ENCODE peak calls at places on chromosomes 12 and 14, in ten cellular contexts. R, P, D, B, A, W, H, X, J and Z are unnamed samples. For H3K9me3 and H3K4me1, the result is how much of the 10 kb centered on the place peaks cover.

GRCh38 chr14:67170706-67171105 is 18.5 kb upstream of the GARIN2 start:
- DNase-seq in R (no peak), P (no peak), D (no peak), B (peak), A (no peak), W (no peak), H (no peak), X (no peak), J (no peak), Z (no peak)

GRCh38 chr12:6919588-6919987 is 5.2 kb downstream of the ENO2 start:
- DNase-seq in R (no peak), P (no peak), D (no peak), B (no peak), A (no peak), W (no peak), H (no peak), X (peak), J (no peak), Z (no peak)

GRCh38 chr12:120939523-120939922 is 35.4 kb upstream of the SPPL3 start:
- DNase-seq in R (no peak), P (no peak), D (peak), B (no peak), A (no peak), W (no peak), H (no peak), X (no peak), J (no peak), Z (no peak)

GRCh38 chr14:35470775-35471174 is 63.2 kb upstream of the INSM2 start:
- DNase-seq in R (no peak), P (no peak), D (no peak), B (no peak), A (no peak), W (no peak), H (no peak), X (no peak), J (no peak), Z (peak)

GRCh38 chr12:19836056-19836455 is 396.8 kb downstream of the AEBP2 start:
- DNase-seq in R (no peak), P (no peak), D (no peak), B (no peak), A (no peak), W (no peak), H (no peak), X (no peak), J (no peak), Z (no peak)

GRCh38 chr12:108021129-108021528 is 108.0 kb upstream of the WSCD2 start:
- DNase-seq in R (no peak), P (no peak), D (no peak), B (no peak), A (no peak), W (no peak), H (no peak), X (no peak), J (no peak), Z (no peak)

GRCh38 chr12:123363743-123364531 is 710 bp downstream of the SBNO1 start:
- DNase-seq in R (peak), P (peak), D (peak), B (peak), A (peak), W (peak), H (peak), X (peak), J (peak), Z (peak)

GRCh38 chr14:37623971-37624370 is 28.5 kb downstream of the TTC6 start:
- DNase-seq in R (no peak), P (no peak), D (no peak), B (no peak), A (no peak), W (no peak), H (no peak), X (no peak), J (no peak), Z (no peak)

GRCh38 chr12:83709899-83710298 is 1023.2 kb downstream of the TMTC2 start:
- DNase-seq in R (no peak), P (no peak), D (no peak), B (no peak), A (no peak), W (no peak), H (no peak), X (no peak), J (no peak), Z (no peak)

GRCh38 chr12:133130808-133131128 is 341 bp downstream of the ZNF10 start:
- DNase-seq in R (no peak), P (no peak), D (peak), B (no peak), A (peak), W (peak), H (no peak), X (peak), J (peak), Z (peak)
- H3K9me3 ChIP-seq in R (half or more), P (under half), D (half or more), B (half or more), A (under half), W (under half), H (half or more), X (half or more), J (under half), Z (under half)

DNA sequence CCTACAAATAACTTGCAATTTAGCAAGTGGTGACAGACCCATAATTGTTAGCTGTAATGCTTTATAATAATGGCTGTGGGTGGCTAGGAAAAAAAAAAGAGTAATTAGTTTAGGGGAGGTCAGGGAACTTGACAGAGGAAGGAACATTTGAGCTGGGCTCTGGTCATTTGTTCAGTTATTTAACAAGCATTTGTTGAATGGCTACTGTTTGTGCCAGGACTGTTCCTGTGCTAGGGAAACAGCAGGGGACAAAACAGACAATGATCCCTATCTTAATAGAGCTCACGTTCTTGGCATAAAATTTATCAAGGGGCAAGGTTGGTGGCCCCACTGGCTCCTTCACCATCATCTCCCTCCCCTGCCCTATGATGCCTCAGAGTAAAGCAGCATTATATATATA is 18.5 kb downstream of the CHST11 start:
- DNase-seq in R (no peak), P (no peak), D (no peak), B (no peak), A (no peak), W (no peak), H (no peak), X (no peak), J (no peak), Z (no peak)
- H3K4me1 ChIP-seq in R (under half), P (under half), D (under half), B (half or more), A (under half), W (half or more), H (under half), X (half or more), J (under half), Z (under half)

GRCh38 chr12:109462868-109463692 is 14.0 kb downstream of the KCTD10 start:
- DNase-seq in R (no peak), P (peak), D (peak), B (peak), A (peak), W (no peak), H (peak), X (peak), J (peak), Z (peak)
- H3K4me3 ChIP-seq in R (no peak), P (no peak), D (peak), B (no peak), A (peak), W (no peak), H (no peak), X (no peak), J (no peak), Z (no peak)

DNA sequence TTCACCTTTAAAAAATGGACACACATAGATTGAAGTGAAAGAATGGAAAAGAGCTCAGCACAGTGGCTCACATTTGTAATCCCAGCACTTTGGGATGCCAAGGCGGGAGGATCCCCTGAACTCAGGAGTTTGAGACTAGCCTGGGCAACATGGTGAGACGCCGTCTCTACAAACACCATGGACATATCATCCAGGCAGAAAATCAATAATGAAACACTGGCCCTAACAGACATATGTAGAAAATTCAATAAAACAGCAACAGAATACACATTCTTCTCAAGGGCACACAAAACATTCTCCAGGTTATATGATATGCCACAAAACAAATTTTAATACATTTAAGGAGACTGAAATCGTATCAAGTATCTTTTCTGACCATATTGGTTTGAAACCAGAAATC is 7.4 kb downstream of the WASHC3 start:
- DNase-seq in R (no peak), P (no peak), D (no peak), B (no peak), A (no peak), W (no peak), H (no peak), X (no peak), J (no peak), Z (no peak)
- H3K9me3 ChIP-seq in R (under half), P (under half), D (under half), B (under half), A (under half), W (under half), H (under half), X (under half), J (under half), Z (under half)

GRCh38 chr12:57242691-57243454 is 8.1 kb downstream of the STAC3 start:
- DNase-seq in R (peak), P (peak), D (no peak), B (peak), A (peak), W (peak), H (peak), X (peak), J (peak), Z (peak)

GRCh38 chr12:57242329-57242690 is 8.7 kb downstream of the STAC3 start:
- DNase-seq in R (no peak), P (peak), D (peak), B (peak), A (peak), W (no peak), H (no peak), X (peak), J (no peak), Z (no peak)

GRCh38 chr12:57240069-57240921 is 10.7 kb downstream of the STAC3 start:
- DNase-seq in R (no peak), P (peak), D (peak), B (peak), A (no peak), W (peak), H (no peak), X (peak), J (peak), Z (peak)

GRCh38 chr12:57240926-57241555 is 9.9 kb downstream of the STAC3 start:
- DNase-seq in R (no peak), P (no peak), D (no peak), B (no peak), A (no peak), W (no peak), H (no peak), X (peak), J (no peak), Z (peak)

DNA sequence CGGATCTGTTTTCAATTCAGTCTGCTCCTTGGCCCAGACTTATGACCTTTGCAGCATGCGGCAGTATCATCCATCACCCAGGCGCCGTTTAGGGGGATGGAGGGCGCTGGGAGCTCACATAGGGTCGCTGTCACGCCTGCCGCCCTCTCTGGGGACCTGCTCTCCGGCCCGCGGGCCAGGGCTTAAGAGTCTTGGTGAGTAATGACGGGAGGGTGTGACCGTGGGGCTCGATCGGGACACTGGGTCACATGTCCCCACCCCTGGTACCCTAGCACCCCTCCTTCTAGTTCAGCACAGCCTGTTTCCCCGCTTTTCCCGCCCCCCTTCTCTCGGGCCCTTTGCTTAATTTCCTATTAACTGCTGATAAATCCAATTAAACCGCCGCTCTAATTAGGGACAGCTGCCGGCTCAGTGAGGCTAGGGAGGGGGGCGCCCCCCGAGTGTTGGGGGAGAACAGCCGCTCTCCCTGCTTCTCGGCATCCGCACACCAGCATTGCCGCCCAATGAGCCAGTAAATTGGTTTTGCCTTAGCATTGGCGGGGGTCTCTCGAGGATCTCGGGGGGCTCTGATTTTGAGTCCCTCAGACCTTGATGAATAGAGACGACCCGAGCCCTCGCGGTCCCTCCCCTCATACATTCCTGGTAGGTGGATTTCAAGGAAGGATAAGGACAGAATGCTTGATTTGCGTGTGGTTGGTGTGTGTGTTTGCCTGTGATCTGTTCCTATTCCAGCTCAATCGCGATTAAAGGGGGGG is 9.3 kb downstream of the STAC3 start:
- DNase-seq in R (no peak), P (no peak), D (no peak), B (no peak), A (no peak), W (no peak), H (no peak), X (peak), J (no peak), Z (no peak)
- H3K4me1 ChIP-seq in R (under half), P (half or more), D (half or more), B (half or more), A (half or more), W (half or more), H (half or more), X (half or more), J (under half), Z (under half)

GRCh38 chr12:51472984-51473383 is 48.4 kb downstream of the SLC4A8 start:
- DNase-seq in R (no peak), P (no peak), D (no peak), B (no peak), A (no peak), W (no peak), H (no peak), X (no peak), J (no peak), Z (no peak)
- H3K4me3 ChIP-seq in R (no peak), P (no peak), D (no peak), B (no peak), A (no peak), W (no peak), H (no peak), X (no peak), J (no peak), Z (no peak)

DNA sequence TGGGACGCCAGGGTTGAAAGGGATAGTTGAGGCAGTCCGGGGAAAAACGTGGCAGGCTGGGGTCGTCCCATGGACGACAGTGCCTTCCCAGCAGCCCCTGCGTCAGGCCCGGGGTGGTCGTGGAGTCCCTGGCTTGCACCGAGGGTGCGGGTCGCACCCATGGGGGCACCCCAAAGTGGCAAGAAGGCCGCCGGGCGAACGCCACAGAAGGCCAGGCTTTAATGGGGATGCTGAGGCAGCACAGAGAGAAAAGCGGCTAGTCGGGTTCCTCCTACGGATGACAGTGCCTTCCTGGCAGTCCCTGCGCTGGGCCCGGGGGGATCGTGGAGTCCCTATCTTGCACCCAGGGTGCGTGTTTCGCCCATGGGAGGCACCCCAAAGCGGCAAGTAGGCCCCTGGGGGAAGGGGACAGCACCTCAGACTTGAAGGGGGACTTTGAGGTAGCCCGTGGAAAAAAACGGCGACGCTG is 158.6 kb upstream of the ALG10B start:
- DNase-seq in R (no peak), P (no peak), D (no peak), B (no peak), A (no peak), W (no peak), H (no peak), X (peak), J (no peak), Z (no peak)
- H3K9me3 ChIP-seq in R (under half), P (under half), D (under half), B (under half), A (under half), W (under half), H (under half), X (under half), J (under half), Z (under half)

DNA sequence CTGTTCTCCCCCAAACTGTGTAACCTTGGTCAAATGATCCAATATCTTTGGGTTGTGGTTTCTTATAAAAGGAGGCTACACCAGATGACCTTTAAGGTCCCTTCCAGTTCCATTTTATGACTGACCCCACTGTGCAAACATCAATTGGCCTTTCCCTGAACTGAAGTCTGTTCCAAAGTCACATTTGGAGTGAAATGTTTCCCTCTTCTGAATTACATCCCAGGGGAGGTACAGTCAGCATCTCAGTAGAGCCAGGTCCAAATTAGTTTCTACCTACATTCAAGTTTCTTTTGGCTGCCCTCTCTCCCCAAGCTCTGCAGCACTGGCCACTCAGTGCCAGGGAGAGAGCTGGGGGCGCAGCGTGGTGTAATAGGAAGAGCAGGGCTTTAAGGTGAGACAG is 34.4 kb downstream of the LIMA1 start:
- DNase-seq in R (no peak), P (no peak), D (no peak), B (no peak), A (no peak), W (no peak), H (no peak), X (no peak), J (no peak), Z (no peak)
- H3K4me1 ChIP-seq in R (half or more), P (under half), D (under half), B (under half), A (half or more), W (under half), H (half or more), X (under half), J (half or more), Z (under half)